ENCODE peak calls at places on chromosomes 2 and 18, in seven cellular contexts. Z is bronchial epithelial cell, K is sigmoid colon, V is body of pancreas, F is hepatocyte, W is colonic mucosa, P is psoas muscle. G is an unnamed sample.

GRCh38 chr18:44654555-44654954 is 26.1 kb upstream of the SETBP1 start:
- DNase-seq in V (peak), K (no peak), F (no peak), P (no peak), Z (peak), W (no peak), G (no peak)

GRCh38 chr2:63058742-63059433 is 8.3 kb downstream of the OTX1 start:
- DNase-seq in F (peak), Z (no peak), V (no peak), P (peak), K (peak), W (no peak), G (no peak)

GRCh38 chr18:57843403-57843802 is 40.3 kb upstream of the ATP8B1 start:
- DNase-seq in Z (no peak), K (no peak), V (no peak), W (no peak), F (no peak), P (no peak), G (no peak)

GRCh38 chr2:28898048-28898447 is 3.6 kb downstream of the WDR43 start:
- DNase-seq in W (no peak), V (no peak), F (no peak), Z (no peak), K (no peak), P (no peak), G (no peak)

GRCh38 chr2:241413929-241414580 is 58.0 kb downstream of the FARP2 start:
- DNase-seq in K (no peak), Z (peak), W (no peak), F (no peak), P (no peak), V (no peak), G (no peak)

GRCh38 chr2:55871637-55872036 is 51.9 kb downstream of the EFEMP1 start:
- DNase-seq in K (no peak), P (no peak), V (no peak), F (no peak), Z (no peak), W (no peak), G (no peak)

GRCh38 chr2:201208563-201209252 is 25.8 kb downstream of the CASP10 start:
- DNase-seq in F (no peak), P (no peak), Z (no peak), W (no peak), K (no peak), V (peak), G (no peak)

GRCh38 chr2:97707428-97708380 is 5.7 kb upstream of the ZAP70 start:
- DNase-seq in Z (no peak), W (peak), F (peak), V (peak), P (no peak), K (peak), G (no peak)

GRCh38 chr18:9835112-9835755 is 50.5 kb upstream of the TXNDC2 start:
- DNase-seq in P (no peak), W (no peak), Z (peak), K (no peak), V (no peak), F (peak), G (peak)

GRCh38 chr2:205405752-205406151 is 276.5 kb upstream of the NRP2 start:
- DNase-seq in W (no peak), P (no peak), V (no peak), Z (peak), F (peak), K (no peak), G (no peak)

GRCh38 chr2:14678754-14679153 is 46.2 kb downstream of the LRATD1 start:
- DNase-seq in K (no peak), V (no peak), P (no peak), Z (peak), F (no peak), W (no peak), G (no peak)

GRCh38 chr18:67790527-67790926 is 274.0 kb upstream of the DSEL start:
- DNase-seq in W (no peak), F (no peak), K (no peak), Z (no peak), V (no peak), P (no peak), G (no peak)

GRCh38 chr2:73842739-73843019 is 13.9 kb downstream of the STAMBP start:
- DNase-seq in K (no peak), F (no peak), V (no peak), W (no peak), Z (no peak), P (no peak), G (no peak)

GRCh38 chr2:205188516-205189138 is 493.7 kb upstream of the NRP2 start:
- DNase-seq in W (peak), V (peak), P (peak), K (peak), F (peak), Z (peak), G (no peak)

GRCh38 chr2:189254268-189254883 is 74.8 kb upstream of the COL5A2 start:
- DNase-seq in W (no peak), V (peak), F (peak), P (peak), K (peak), Z (peak), G (no peak)

GRCh38 chr2:134689303-134689702 is 29.5 kb downstream of the TMEM163 start:
- DNase-seq in W (no peak), Z (no peak), K (no peak), F (no peak), P (no peak), V (no peak), G (no peak)

GRCh38 chr2:88442501-88442900 is 10.0 kb downstream of the FOXI3 start:
- DNase-seq in W (no peak), V (no peak), P (no peak), F (no peak), Z (no peak), K (no peak), G (no peak)

GRCh38 chr2:88442061-88442460 is 10.4 kb downstream of the FOXI3 start:
- DNase-seq in P (no peak), K (no peak), V (no peak), F (no peak), W (no peak), Z (no peak), G (no peak)

GRCh38 chr2:88437010-88437409 is 15.5 kb downstream of the FOXI3 start:
- DNase-seq in F (no peak), K (no peak), W (no peak), V (no peak), Z (no peak), P (no peak), G (no peak)
- H3K4me3 ChIP-seq in F (no peak), K (no peak), W (no peak), V (no peak), Z (no peak), P (no peak), G (no peak)

GRCh38 chr18:63188063-63188462 is 131.5 kb downstream of the BCL2 start:
- DNase-seq in Z (no peak), W (no peak), F (no peak), P (no peak), V (no peak), K (no peak), G (no peak)

GRCh38 chr18:63186520-63186919 is 133.0 kb downstream of the BCL2 start:
- DNase-seq in V (no peak), W (no peak), K (no peak), P (no peak), Z (no peak), F (no peak), G (no peak)

GRCh38 chr18:63189041-63189440 is 130.5 kb downstream of the BCL2 start:
- DNase-seq in Z (no peak), P (no peak), W (no peak), K (no peak), F (no peak), V (no peak), G (no peak)

GRCh38 chr18:63185979-63186378 is 133.6 kb downstream of the BCL2 start:
- DNase-seq in W (no peak), F (no peak), K (no peak), V (no peak), Z (peak), P (no peak), G (no peak)

DNA sequence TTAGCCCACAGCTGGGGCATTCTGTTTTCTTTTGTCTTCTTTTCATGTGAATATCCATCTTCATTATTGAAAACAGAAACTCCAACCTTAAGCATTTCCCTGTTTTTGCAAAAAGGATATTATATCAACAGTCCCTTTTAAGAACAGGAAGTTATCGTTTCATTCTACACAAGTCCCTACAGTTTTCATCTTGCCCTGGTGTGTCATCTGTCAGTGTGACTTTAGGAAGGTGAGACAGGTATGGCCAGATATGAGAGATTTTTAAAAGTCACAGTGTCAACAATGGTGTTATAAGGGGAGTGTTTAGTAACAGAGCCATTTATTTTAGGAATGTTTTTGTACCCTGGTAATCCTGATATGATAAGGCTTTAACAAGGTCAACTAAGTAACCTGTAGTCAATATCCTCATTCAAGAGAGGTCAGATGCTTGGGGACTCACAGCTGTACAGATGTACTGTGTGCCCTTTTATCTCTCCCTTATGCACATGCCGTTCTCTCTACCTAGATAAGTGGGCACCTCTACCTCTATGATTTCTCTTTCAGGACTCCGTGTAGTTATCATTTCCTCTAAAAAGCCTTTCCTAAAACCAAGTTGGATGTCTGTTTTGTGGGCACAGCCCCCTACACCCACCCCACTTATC is 132.5 kb downstream of the BCL2 start:
- DNase-seq in V (no peak), K (no peak), P (no peak), F (no peak), Z (peak), W (no peak), G (no peak)
- H3K4me3 ChIP-seq in V (no peak), K (no peak), P (no peak), F (no peak), Z (no peak), W (no peak), G (no peak)

DNA sequence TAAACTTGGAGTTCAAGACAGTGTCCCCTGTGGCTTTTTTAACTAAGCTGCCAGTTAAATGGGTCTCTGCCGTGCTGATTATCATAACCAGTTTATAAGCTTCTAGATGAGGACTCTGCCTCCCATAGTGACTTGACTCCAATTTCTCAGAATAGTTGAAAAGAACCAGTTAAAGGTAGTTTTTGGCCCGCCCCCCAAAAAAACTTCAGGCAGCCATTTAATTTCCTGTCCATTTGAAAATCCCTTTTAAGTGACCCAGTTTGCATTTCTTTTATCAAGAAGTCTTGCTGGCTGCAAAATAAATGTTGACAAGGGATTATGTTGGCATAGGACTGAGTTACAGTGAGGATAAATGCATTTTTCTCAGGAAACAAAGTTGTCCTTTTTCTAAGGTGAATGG is 2.3 kb downstream of the SLC20A1 start:
- DNase-seq in K (no peak), V (no peak), Z (no peak), P (no peak), F (no peak), W (no peak), G (no peak)
- H3K4me3 ChIP-seq in K (no peak), V (no peak), Z (no peak), P (peak), F (no peak), W (no peak), G (no peak)

GRCh38 chr2:44063007-44063406 is 67.2 kb upstream of the LRPPRC start:
- DNase-seq in F (no peak), K (no peak), W (no peak), V (peak), P (no peak), Z (no peak), G (no peak)

GRCh38 chr2:44061469-44061868 is 65.7 kb upstream of the LRPPRC start:
- DNase-seq in V (no peak), K (no peak), W (no peak), Z (no peak), P (no peak), F (no peak), G (no peak)

GRCh38 chr2:44061876-44062275 is 66.1 kb upstream of the LRPPRC start:
- DNase-seq in V (no peak), Z (no peak), W (no peak), F (peak), K (no peak), P (no peak), G (peak)

GRCh38 chr2:44056947-44057346 is 61.2 kb upstream of the LRPPRC start:
- DNase-seq in F (no peak), W (no peak), P (no peak), Z (no peak), K (no peak), V (no peak), G (no peak)

GRCh38 chr2:44060990-44061389 is 65.2 kb upstream of the LRPPRC start:
- DNase-seq in K (no peak), W (no peak), Z (no peak), P (no peak), V (no peak), F (no peak), G (no peak)
- H3K4me3 ChIP-seq in K (no peak), W (no peak), Z (no peak), P (no peak), V (no peak), F (no peak), G (no peak)

DNA sequence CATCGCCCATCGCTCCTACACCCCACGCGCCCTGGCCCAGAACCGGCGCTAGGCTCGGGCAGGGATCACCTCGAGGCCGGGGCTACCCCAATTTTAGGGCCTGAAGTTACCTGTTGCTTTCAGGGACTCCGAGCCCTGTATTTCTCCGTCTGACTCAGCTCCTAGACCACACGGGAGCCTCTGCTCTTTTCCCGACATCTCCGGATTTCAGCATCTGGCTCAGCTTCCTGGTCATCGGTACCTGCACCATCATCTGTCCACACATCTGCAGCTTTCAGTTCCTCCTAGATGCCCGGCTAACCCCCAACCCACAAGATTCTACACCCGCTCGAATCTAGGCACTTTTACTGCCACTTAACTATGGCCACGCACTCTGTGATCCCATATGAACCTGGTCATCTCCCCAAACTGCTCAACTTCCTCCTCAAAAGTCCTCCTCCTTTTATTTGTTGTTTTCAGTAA is 12.1 kb upstream of the HMSD start:
- DNase-seq in V (no peak), Z (no peak), W (no peak), P (no peak), K (no peak), F (no peak), G (no peak)
- H3K4me3 ChIP-seq in V (no peak), Z (peak), W (peak), P (peak), K (no peak), F (peak), G (peak)

GRCh38 chr2:234603619-234604018 is 106.7 kb upstream of the ARL4C start:
- DNase-seq in W (no peak), K (no peak), P (no peak), V (no peak), Z (no peak), F (no peak), G (no peak)
- H3K4me3 ChIP-seq in W (no peak), K (no peak), P (no peak), V (no peak), Z (no peak), F (no peak), G (no peak)

DNA sequence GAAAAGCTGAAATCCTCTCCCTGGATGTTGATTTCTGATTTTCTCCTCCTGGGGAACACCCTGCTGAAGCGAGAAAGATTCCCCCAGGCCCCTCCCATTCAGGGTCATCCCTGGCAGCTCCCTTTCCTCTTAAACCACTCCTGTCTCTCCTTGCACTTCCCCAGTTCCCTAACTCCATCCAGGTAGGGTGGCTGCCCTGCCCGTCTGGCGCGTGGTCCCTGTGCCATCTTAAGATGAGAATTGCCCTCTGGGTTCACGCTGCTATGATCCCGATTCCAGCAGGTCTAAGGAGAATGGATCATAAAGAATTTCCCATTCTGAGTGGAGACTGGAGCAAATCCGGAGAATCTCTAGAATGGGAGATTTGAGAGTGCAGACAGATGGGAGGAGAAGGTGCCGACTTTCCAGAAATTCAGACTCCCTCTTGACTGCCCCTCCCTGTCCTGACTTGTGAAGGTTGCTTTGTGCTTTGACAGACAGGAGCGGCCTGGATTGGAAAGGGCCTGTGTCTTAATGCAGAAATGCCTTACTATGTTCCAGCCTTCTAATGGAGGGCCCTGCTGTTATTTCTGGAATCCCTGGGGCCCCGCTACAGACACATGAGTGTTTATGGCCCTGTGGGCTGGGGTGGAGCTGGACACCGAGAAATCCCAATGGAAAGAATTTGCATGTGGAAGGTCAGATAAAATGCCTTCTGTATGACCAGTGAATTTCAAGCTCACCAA is 1.3 kb upstream of the YWHAQ start:
- DNase-seq in V (no peak), F (peak), P (no peak), W (no peak), Z (no peak), K (no peak), G (no peak)
- H3K4me3 ChIP-seq in V (no peak), F (no peak), P (no peak), W (no peak), Z (no peak), K (no peak), G (no peak)

GRCh38 chr2:54430649-54431048 is 25.5 kb upstream of the SPTBN1 start:
- DNase-seq in K (no peak), W (no peak), P (no peak), Z (no peak), V (no peak), F (no peak), G (no peak)

GRCh38 chr2:54429811-54430600 is 26.1 kb upstream of the SPTBN1 start:
- DNase-seq in V (no peak), W (no peak), K (no peak), F (no peak), P (no peak), Z (no peak), G (no peak)

GRCh38 chr2:54428401-54428800 is 27.7 kb upstream of the SPTBN1 start:
- DNase-seq in W (no peak), F (no peak), V (no peak), Z (no peak), K (peak), P (no peak), G (no peak)

GRCh38 chr2:54432181-54433020 is 23.7 kb upstream of the SPTBN1 start:
- DNase-seq in V (no peak), K (no peak), F (no peak), W (no peak), Z (no peak), P (no peak), G (no peak)

GRCh38 chr2:54429055-54429454 is 27.1 kb upstream of the SPTBN1 start:
- DNase-seq in V (no peak), K (no peak), W (no peak), P (no peak), F (no peak), Z (no peak), G (no peak)
- H3K4me3 ChIP-seq in V (no peak), K (no peak), W (no peak), P (no peak), F (no peak), Z (no peak), G (no peak)

DNA sequence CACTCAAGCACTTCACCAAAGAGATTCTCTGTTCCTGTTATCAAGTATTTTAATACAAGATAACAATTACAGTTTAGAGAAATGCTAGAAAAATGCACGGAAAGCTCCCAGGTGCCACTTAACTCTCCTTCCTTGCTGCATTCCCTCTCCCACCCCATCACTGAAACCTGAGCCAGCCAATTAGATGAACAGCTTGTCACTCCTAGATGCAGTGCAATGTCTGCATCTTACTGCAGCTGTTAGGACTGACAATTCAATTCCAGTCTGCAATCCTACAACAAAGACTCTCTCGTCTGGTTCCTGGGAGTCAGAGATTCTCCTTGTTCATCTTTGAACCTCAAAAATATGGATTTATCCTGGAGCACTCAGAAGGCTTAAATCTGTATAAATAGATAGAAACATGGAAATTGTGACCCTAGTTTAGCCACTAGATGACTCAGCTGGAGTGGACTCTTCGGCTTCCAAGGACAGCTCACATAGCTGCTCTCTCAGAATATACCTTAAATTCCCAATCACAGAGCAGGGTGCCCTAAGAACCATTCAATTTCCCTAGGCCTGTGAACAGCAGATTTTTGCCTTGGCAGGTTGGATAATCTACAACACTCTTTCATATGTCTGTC is 311.1 kb downstream of the NRXN1 start:
- DNase-seq in W (no peak), Z (no peak), K (no peak), F (no peak), P (no peak), V (no peak), G (no peak)
- H3K4me3 ChIP-seq in W (no peak), Z (no peak), K (no peak), F (no peak), P (no peak), V (no peak), G (no peak)

GRCh38 chr18:24015897-24016631 is 1.5 kb downstream of the TTC39C start:
- DNase-seq in Z (no peak), P (no peak), V (no peak), W (no peak), K (no peak), F (no peak), G (no peak)
- H3K4me3 ChIP-seq in Z (peak), P (peak), V (no peak), W (peak), K (peak), F (peak), G (no peak)

G was measured in NT2/D1.